ENCODE peak calls at places on chromosomes 11 and 22, in ten cellular contexts. One of them, this sample, is unnamed.

GRCh38 chr11:18245396-18245795 is 3.1 kb downstream of the SAA2 start:
- DNase-seq in nephron progenitor cell: no peak
- DNase-seq in Right ventricle myocardium superior: no peak
- DNase-seq in Panc1: no peak
- DNase-seq in left lung: no peak
- DNase-seq in AG10803: no peak
- DNase-seq in H9: no peak
- DNase-seq in stromal cell of bone marrow: peak; percentile 3
- DNase-seq in fibroblast of gingiva: no peak
- DNase-seq in GM23338: no peak
- DNase-seq in this sample: peak; percentile 10

GRCh38 chr11:28442113-28442512 is 333.9 kb downstream of the METTL15 start:
- DNase-seq in nephron progenitor cell: no peak
- DNase-seq in Right ventricle myocardium superior: no peak
- DNase-seq in Panc1: no peak
- DNase-seq in left lung: no peak
- DNase-seq in AG10803: peak; percentile 30
- DNase-seq in H9: no peak
- DNase-seq in stromal cell of bone marrow: no peak
- DNase-seq in fibroblast of gingiva: no peak
- DNase-seq in GM23338: no peak
- DNase-seq in this sample: peak; percentile 16

GRCh38 chr11:35619030-35619753 is 932 bp downstream of the FJX1 start:
- DNase-seq in nephron progenitor cell: peak; percentile 57
- DNase-seq in Right ventricle myocardium superior: peak; percentile 46
- DNase-seq in Panc1: no peak
- DNase-seq in left lung: peak; percentile 80
- DNase-seq in AG10803: peak; percentile 49
- DNase-seq in H9: peak; percentile 74
- DNase-seq in stromal cell of bone marrow: no peak
- DNase-seq in fibroblast of gingiva: peak; percentile 36
- DNase-seq in GM23338: peak; percentile 66
- DNase-seq in this sample: peak; percentile 37

GRCh38 chr11:119759324-119759723 is 30.3 kb upstream of the NECTIN1 start:
- DNase-seq in nephron progenitor cell: no peak
- DNase-seq in Right ventricle myocardium superior: no peak
- DNase-seq in Panc1: no peak
- DNase-seq in left lung: no peak
- DNase-seq in AG10803: peak; percentile 66
- DNase-seq in H9: no peak
- DNase-seq in stromal cell of bone marrow: peak; percentile 43
- DNase-seq in fibroblast of gingiva: no peak
- DNase-seq in GM23338: no peak
- DNase-seq in this sample: peak; percentile 50

GRCh38 chr22:39021552-39022250 is 774 bp downstream of the APOBEC3D start:
- DNase-seq in nephron progenitor cell: no peak
- DNase-seq in Right ventricle myocardium superior: no peak
- DNase-seq in Panc1: no peak
- DNase-seq in left lung: no peak
- DNase-seq in AG10803: no peak
- DNase-seq in H9: no peak
- DNase-seq in stromal cell of bone marrow: no peak
- DNase-seq in fibroblast of gingiva: no peak
- DNase-seq in GM23338: no peak
- DNase-seq in this sample: peak; percentile 2

GRCh38 chr11:32100495-32100894 is 9.6 kb downstream of the RCN1 start:
- DNase-seq in nephron progenitor cell: no peak
- DNase-seq in Right ventricle myocardium superior: no peak
- DNase-seq in Panc1: no peak
- DNase-seq in left lung: no peak
- DNase-seq in AG10803: no peak
- DNase-seq in H9: no peak
- DNase-seq in stromal cell of bone marrow: no peak
- DNase-seq in fibroblast of gingiva: no peak
- DNase-seq in GM23338: no peak
- DNase-seq in this sample: peak; percentile 52

GRCh38 chr22:45336971-45337431 is 27.3 kb downstream of the FAM118A start:
- DNase-seq in nephron progenitor cell: no peak
- DNase-seq in Right ventricle myocardium superior: peak; percentile 93
- DNase-seq in Panc1: no peak
- DNase-seq in left lung: no peak
- DNase-seq in AG10803: peak; percentile 38
- DNase-seq in H9: no peak
- DNase-seq in stromal cell of bone marrow: no peak
- DNase-seq in fibroblast of gingiva: peak; percentile 48
- DNase-seq in GM23338: no peak
- DNase-seq in this sample: no peak

GRCh38 chr22:30926706-30927105 is 41.9 kb downstream of the MORC2 start:
- DNase-seq in nephron progenitor cell: no peak
- DNase-seq in Right ventricle myocardium superior: no peak
- DNase-seq in Panc1: no peak
- DNase-seq in left lung: no peak
- DNase-seq in AG10803: no peak
- DNase-seq in H9: peak; percentile 12
- DNase-seq in stromal cell of bone marrow: no peak
- DNase-seq in fibroblast of gingiva: no peak
- DNase-seq in GM23338: no peak
- DNase-seq in this sample: no peak

GRCh38 chr11:125892994-125893393 is 5.5 kb downstream of the HYLS1 start:
- DNase-seq in nephron progenitor cell: no peak
- DNase-seq in Right ventricle myocardium superior: no peak
- DNase-seq in Panc1: no peak
- DNase-seq in left lung: no peak
- DNase-seq in AG10803: no peak
- DNase-seq in H9: no peak
- DNase-seq in stromal cell of bone marrow: no peak
- DNase-seq in fibroblast of gingiva: no peak
- DNase-seq in GM23338: no peak
- DNase-seq in this sample: no peak

GRCh38 chr11:117011541-117011908 is 86.7 kb downstream of the SIK3 start:
- DNase-seq in nephron progenitor cell: no peak
- DNase-seq in Right ventricle myocardium superior: no peak
- DNase-seq in Panc1: no peak
- DNase-seq in left lung: no peak
- DNase-seq in AG10803: no peak
- DNase-seq in H9: no peak
- DNase-seq in stromal cell of bone marrow: peak; percentile 38
- DNase-seq in fibroblast of gingiva: peak; percentile 55
- DNase-seq in GM23338: no peak
- DNase-seq in this sample: peak; percentile 90

GRCh38 chr11:39681428-39681827 is 1778.0 kb downstream of the LRRC4C start:
- DNase-seq in nephron progenitor cell: no peak
- DNase-seq in Right ventricle myocardium superior: no peak
- DNase-seq in Panc1: no peak
- DNase-seq in left lung: no peak
- DNase-seq in AG10803: no peak
- DNase-seq in H9: no peak
- DNase-seq in stromal cell of bone marrow: no peak
- DNase-seq in fibroblast of gingiva: no peak
- DNase-seq in GM23338: no peak
- DNase-seq in this sample: no peak

GRCh38 chr11:112400615-112401014 is 140.0 kb upstream of the PLET1 start:
- DNase-seq in nephron progenitor cell: no peak
- DNase-seq in Right ventricle myocardium superior: no peak
- DNase-seq in Panc1: no peak
- DNase-seq in left lung: no peak
- DNase-seq in AG10803: no peak
- DNase-seq in H9: no peak
- DNase-seq in stromal cell of bone marrow: no peak
- DNase-seq in fibroblast of gingiva: no peak
- DNase-seq in GM23338: no peak
- DNase-seq in this sample: no peak

GRCh38 chr11:36156486-36157150 is 132.6 kb downstream of the COMMD9 start:
- DNase-seq in nephron progenitor cell: no peak
- DNase-seq in Right ventricle myocardium superior: no peak
- DNase-seq in Panc1: no peak
- DNase-seq in left lung: no peak
- DNase-seq in AG10803: no peak
- DNase-seq in H9: no peak
- DNase-seq in stromal cell of bone marrow: no peak
- DNase-seq in fibroblast of gingiva: peak; percentile 16
- DNase-seq in GM23338: no peak
- DNase-seq in this sample: peak; percentile 87

GRCh38 chr22:44697423-44698179 is 4.4 kb upstream of the PRR5 start:
- DNase-seq in nephron progenitor cell: peak; percentile 91
- DNase-seq in Right ventricle myocardium superior: peak; percentile 89
- DNase-seq in Panc1: peak; percentile 42
- DNase-seq in left lung: peak; percentile 93
- DNase-seq in AG10803: peak; percentile 74
- DNase-seq in H9: peak; percentile 87
- DNase-seq in stromal cell of bone marrow: peak; percentile 35
- DNase-seq in fibroblast of gingiva: peak; percentile 47
- DNase-seq in GM23338: peak; percentile 92
- DNase-seq in this sample: peak; percentile 68

GRCh38 chr11:82117339-82117738 is 616.3 kb downstream of the FAM181B start:
- DNase-seq in nephron progenitor cell: no peak
- DNase-seq in Right ventricle myocardium superior: no peak
- DNase-seq in Panc1: no peak
- DNase-seq in left lung: no peak
- DNase-seq in AG10803: no peak
- DNase-seq in H9: no peak
- DNase-seq in stromal cell of bone marrow: no peak
- DNase-seq in fibroblast of gingiva: no peak
- DNase-seq in GM23338: no peak
- DNase-seq in this sample: no peak

GRCh38 chr22:27794244-27794643 is 7.3 kb downstream of the MN1 start:
- DNase-seq in nephron progenitor cell: no peak
- DNase-seq in Right ventricle myocardium superior: no peak
- DNase-seq in Panc1: no peak
- DNase-seq in left lung: no peak
- DNase-seq in AG10803: no peak
- DNase-seq in H9: no peak
- DNase-seq in stromal cell of bone marrow: no peak
- DNase-seq in fibroblast of gingiva: no peak
- DNase-seq in GM23338: peak; percentile 51
- DNase-seq in this sample: no peak

GRCh38 chr22:46707827-46708570 is 30.1 kb downstream of the CERK start:
- DNase-seq in nephron progenitor cell: no peak
- DNase-seq in Right ventricle myocardium superior: peak; percentile 14
- DNase-seq in Panc1: no peak
- DNase-seq in left lung: peak; percentile 57
- DNase-seq in AG10803: no peak
- DNase-seq in H9: no peak
- DNase-seq in stromal cell of bone marrow: no peak
- DNase-seq in fibroblast of gingiva: no peak
- DNase-seq in GM23338: no peak
- DNase-seq in this sample: no peak

GRCh38 chr11:132258865-132259264 is 888.5 kb downstream of the NTM start:
- DNase-seq in nephron progenitor cell: no peak
- DNase-seq in Right ventricle myocardium superior: no peak
- DNase-seq in Panc1: no peak
- DNase-seq in left lung: no peak
- DNase-seq in AG10803: peak; percentile 21
- DNase-seq in H9: no peak
- DNase-seq in stromal cell of bone marrow: no peak
- DNase-seq in fibroblast of gingiva: no peak
- DNase-seq in GM23338: no peak
- DNase-seq in this sample: no peak

GRCh38 chr22:22952531-22953295 is 65.1 kb downstream of the IGLL5 start:
- DNase-seq in nephron progenitor cell: no peak
- DNase-seq in Right ventricle myocardium superior: no peak
- DNase-seq in Panc1: no peak
- DNase-seq in left lung: no peak
- DNase-seq in AG10803: no peak
- DNase-seq in H9: no peak
- DNase-seq in stromal cell of bone marrow: no peak
- DNase-seq in fibroblast of gingiva: no peak
- DNase-seq in GM23338: no peak
- DNase-seq in this sample: no peak

GRCh38 chr11:100830295-100830694 is 143.2 kb downstream of the ARHGAP42 start:
- DNase-seq in nephron progenitor cell: peak; percentile 25
- DNase-seq in Right ventricle myocardium superior: no peak
- DNase-seq in Panc1: no peak
- DNase-seq in left lung: no peak
- DNase-seq in AG10803: no peak
- DNase-seq in H9: no peak
- DNase-seq in stromal cell of bone marrow: no peak
- DNase-seq in fibroblast of gingiva: peak; percentile 22
- DNase-seq in GM23338: no peak
- DNase-seq in this sample: peak; percentile 45

This sample was measured in fibroblast of mammary gland.